ENCODE peak calls at places on chromosomes 3 and 15, in four cellular contexts. One of them, this sample, is unnamed.

GRCh38 chr15:70597056-70597603 is 166.2 kb downstream of the UACA start:
- DNase-seq in ascending aorta: no peak
- DNase-seq in tibial artery: no peak
- DNase-seq in heart right ventricle: no peak
- DNase-seq in this sample: peak; percentile 36

GRCh38 chr3:156535162-156535627 is 19.7 kb downstream of the SSR3 start:
- DNase-seq in ascending aorta: peak; percentile 48
- DNase-seq in tibial artery: peak; percentile 80
- DNase-seq in heart right ventricle: peak; percentile 73
- DNase-seq in this sample: peak; percentile 93

GRCh38 chr15:35603298-35603697 is 57.3 kb upstream of the DPH6 start:
- DNase-seq in ascending aorta: no peak
- DNase-seq in tibial artery: no peak
- DNase-seq in heart right ventricle: no peak
- DNase-seq in this sample: peak; percentile 64

GRCh38 chr3:4314688-4315087 is 11.5 kb downstream of the SETMAR start:
- DNase-seq in ascending aorta: no peak
- DNase-seq in tibial artery: no peak
- DNase-seq in heart right ventricle: no peak
- DNase-seq in this sample: no peak

GRCh38 chr3:182690163-182690562 is 103.1 kb upstream of the ATP11B start:
- DNase-seq in ascending aorta: no peak
- DNase-seq in tibial artery: no peak
- DNase-seq in heart right ventricle: no peak
- DNase-seq in this sample: peak; percentile 32

GRCh38 chr15:78065284-78065872 is 12.1 kb downstream of the TBC1D2B start:
- DNase-seq in ascending aorta: peak; percentile 50
- DNase-seq in tibial artery: peak; percentile 91
- DNase-seq in heart right ventricle: peak; percentile 50
- DNase-seq in this sample: peak; percentile 96

GRCh38 chr3:8445861-8446260 is 55.8 kb upstream of the LMCD1 start:
- DNase-seq in ascending aorta: no peak
- DNase-seq in tibial artery: no peak
- DNase-seq in heart right ventricle: peak; percentile 39
- DNase-seq in this sample: peak; percentile 73

GRCh38 chr15:96047255-96047931 is 283.1 kb upstream of the NR2F2 start:
- DNase-seq in ascending aorta: no peak
- DNase-seq in tibial artery: no peak
- DNase-seq in heart right ventricle: peak; percentile 18
- DNase-seq in this sample: peak; percentile 39

GRCh38 chr3:178059124-178059523 is 477.1 kb upstream of the KCNMB2 start:
- DNase-seq in ascending aorta: no peak
- DNase-seq in tibial artery: no peak
- DNase-seq in heart right ventricle: no peak
- DNase-seq in this sample: no peak

GRCh38 chr3:27923349-27924068 is 201.4 kb upstream of the EOMES start:
- DNase-seq in ascending aorta: no peak
- DNase-seq in tibial artery: no peak
- DNase-seq in heart right ventricle: no peak
- DNase-seq in this sample: no peak

GRCh38 chr3:138796761-138797160 is 38.0 kb downstream of the PIK3CB start:
- DNase-seq in ascending aorta: no peak
- DNase-seq in tibial artery: no peak
- DNase-seq in heart right ventricle: no peak
- DNase-seq in this sample: no peak

GRCh38 chr15:63327648-63328421 is 50.4 kb downstream of the APH1B start:
- DNase-seq in ascending aorta: no peak
- DNase-seq in tibial artery: no peak
- DNase-seq in heart right ventricle: peak; percentile 9
- DNase-seq in this sample: no peak

GRCh38 chr3:15520185-15520584 is 1.3 kb downstream of the COLQ start:
- DNase-seq in ascending aorta: no peak
- DNase-seq in tibial artery: no peak
- DNase-seq in heart right ventricle: peak; percentile 29
- DNase-seq in this sample: no peak

GRCh38 chr3:136464502-136464901 is 214.4 kb downstream of the PCCB start:
- DNase-seq in ascending aorta: no peak
- DNase-seq in tibial artery: no peak
- DNase-seq in heart right ventricle: no peak
- DNase-seq in this sample: peak; percentile 9

GRCh38 chr3:50671331-50671730 is 3.4 kb upstream of the DOCK3 start:
- DNase-seq in ascending aorta: no peak
- DNase-seq in tibial artery: no peak
- DNase-seq in heart right ventricle: no peak
- DNase-seq in this sample: peak; percentile 71

GRCh38 chr3:119664370-119664769 is 4.0 kb upstream of the POPDC2 start:
- DNase-seq in ascending aorta: no peak
- DNase-seq in tibial artery: no peak
- DNase-seq in heart right ventricle: no peak
- DNase-seq in this sample: peak; percentile 31

GRCh38 chr3:177356113-177356512 is 158.8 kb upstream of the TBL1XR1 start:
- DNase-seq in ascending aorta: no peak
- DNase-seq in tibial artery: no peak
- DNase-seq in heart right ventricle: no peak
- DNase-seq in this sample: no peak

GRCh38 chr15:71080705-71081104 is 34.6 kb upstream of the THSD4 start:
- DNase-seq in ascending aorta: no peak
- DNase-seq in tibial artery: no peak
- DNase-seq in heart right ventricle: no peak
- DNase-seq in this sample: peak; percentile 85

GRCh38 chr3:108305484-108306172 is 9.3 kb downstream of the HHLA2 start:
- DNase-seq in ascending aorta: no peak
- DNase-seq in tibial artery: no peak
- DNase-seq in heart right ventricle: no peak
- DNase-seq in this sample: peak; percentile 47

GRCh38 chr3:61936344-61936937 is 375.1 kb downstream of the PTPRG start:
- DNase-seq in ascending aorta: no peak
- DNase-seq in tibial artery: no peak
- DNase-seq in heart right ventricle: no peak
- DNase-seq in this sample: no peak

GRCh38 chr3:120622870-120623718 is 27.0 kb downstream of the NDUFB4 start:
- DNase-seq in ascending aorta: no peak
- DNase-seq in tibial artery: no peak
- DNase-seq in heart right ventricle: no peak
- DNase-seq in this sample: peak; percentile 71

GRCh38 chr15:48871536-48871935 is 6.4 kb upstream of the EID1 start:
- DNase-seq in ascending aorta: no peak
- DNase-seq in tibial artery: no peak
- DNase-seq in heart right ventricle: no peak
- DNase-seq in this sample: no peak

GRCh38 chr3:64677961-64678716 is 9.7 kb downstream of the ADAMTS9 start:
- DNase-seq in ascending aorta: no peak
- DNase-seq in tibial artery: no peak
- DNase-seq in heart right ventricle: no peak
- DNase-seq in this sample: no peak

GRCh38 chr3:66037986-66038369 is 740 bp downstream of the MAGI1 start:
- DNase-seq in ascending aorta: no peak
- DNase-seq in tibial artery: peak; percentile 75
- DNase-seq in heart right ventricle: peak; percentile 17
- DNase-seq in this sample: peak; percentile 38

GRCh38 chr3:18683900-18684299 is 258.8 kb upstream of the SATB1 start:
- DNase-seq in ascending aorta: no peak
- DNase-seq in tibial artery: no peak
- DNase-seq in heart right ventricle: no peak
- DNase-seq in this sample: no peak

GRCh38 chr15:60799885-60800728 is 321.2 kb upstream of the ICE2 start:
- DNase-seq in ascending aorta: no peak
- DNase-seq in tibial artery: no peak
- DNase-seq in heart right ventricle: no peak
- DNase-seq in this sample: no peak

GRCh38 chr3:86225461-86225860 is 765.5 kb downstream of the VGLL3 start:
- DNase-seq in ascending aorta: no peak
- DNase-seq in tibial artery: no peak
- DNase-seq in heart right ventricle: no peak
- DNase-seq in this sample: no peak

GRCh38 chr3:168251371-168251770 is 155.6 kb upstream of the GOLIM4 start:
- DNase-seq in ascending aorta: no peak
- DNase-seq in tibial artery: no peak
- DNase-seq in heart right ventricle: no peak
- DNase-seq in this sample: no peak

GRCh38 chr3:168250415-168250861 is 154.7 kb upstream of the GOLIM4 start:
- DNase-seq in ascending aorta: no peak
- DNase-seq in tibial artery: no peak
- DNase-seq in heart right ventricle: no peak
- DNase-seq in this sample: no peak

GRCh38 chr3:168249048-168249538 is 153.4 kb upstream of the GOLIM4 start:
- DNase-seq in ascending aorta: no peak
- DNase-seq in tibial artery: no peak
- DNase-seq in heart right ventricle: no peak
- DNase-seq in this sample: peak; percentile 8

GRCh38 chr3:168249539-168250414 is 154.1 kb upstream of the GOLIM4 start:
- DNase-seq in ascending aorta: no peak
- DNase-seq in tibial artery: peak; percentile 73
- DNase-seq in heart right ventricle: peak; percentile 51
- DNase-seq in this sample: peak; percentile 74

GRCh38 chr3:168248383-168249047 is 152.8 kb upstream of the GOLIM4 start:
- DNase-seq in ascending aorta: no peak
- DNase-seq in tibial artery: no peak
- DNase-seq in heart right ventricle: no peak
- DNase-seq in this sample: peak; percentile 20
- H3K4me3 ChIP-seq in ascending aorta: peak overlapping the region; percentile 78
- H3K4me3 ChIP-seq in tibial artery: peak overlapping the region; percentile 52
- H3K4me3 ChIP-seq in heart right ventricle: peak overlapping the region; percentile 33
- H3K4me3 ChIP-seq in this sample: peak overlapping the region; percentile 53

GRCh38 chr3:194139085-194139976 is 3.4 kb downstream of the HES1 start:
- DNase-seq in ascending aorta: no peak
- DNase-seq in tibial artery: no peak
- DNase-seq in heart right ventricle: peak; percentile 40
- DNase-seq in this sample: peak; percentile 96
- H3K4me1 ChIP-seq in ascending aorta: peaks cover 36% of the 10 kb centered on the region
- H3K4me1 ChIP-seq in tibial artery: peaks cover 52% of the 10 kb centered on the region
- H3K4me1 ChIP-seq in heart right ventricle: peaks cover 27% of the 10 kb centered on the region
- H3K4me1 ChIP-seq in this sample: peaks cover 58% of the 10 kb centered on the region

GRCh38 chr3:17217588-17217987 is 332.8 kb downstream of the PLCL2 start:
- DNase-seq in ascending aorta: no peak
- DNase-seq in tibial artery: no peak
- DNase-seq in heart right ventricle: no peak
- DNase-seq in this sample: no peak

GRCh38 chr3:17221529-17221928 is 336.8 kb downstream of the PLCL2 start:
- DNase-seq in ascending aorta: no peak
- DNase-seq in tibial artery: no peak
- DNase-seq in heart right ventricle: no peak
- DNase-seq in this sample: no peak

GRCh38 chr3:17218587-17218986 is 333.8 kb downstream of the PLCL2 start:
- DNase-seq in ascending aorta: no peak
- DNase-seq in tibial artery: no peak
- DNase-seq in heart right ventricle: no peak
- DNase-seq in this sample: no peak

GRCh38 chr3:17219593-17219992 is 334.8 kb downstream of the PLCL2 start:
- DNase-seq in ascending aorta: no peak
- DNase-seq in tibial artery: no peak
- DNase-seq in heart right ventricle: no peak
- DNase-seq in this sample: no peak
- H3K4me3 ChIP-seq in ascending aorta: no peak overlapping the region
- H3K4me3 ChIP-seq in tibial artery: no peak overlapping the region
- H3K4me3 ChIP-seq in heart right ventricle: no peak overlapping the region
- H3K4me3 ChIP-seq in this sample: no peak overlapping the region

GRCh38 chr3:55162031-55162784 is 234.3 kb upstream of the LRTM1 start:
- DNase-seq in ascending aorta: no peak
- DNase-seq in tibial artery: no peak
- DNase-seq in heart right ventricle: no peak
- DNase-seq in this sample: peak; percentile 9
- H3K4me1 ChIP-seq in ascending aorta: no peaks in the 10 kb centered on the region
- H3K4me1 ChIP-seq in tibial artery: peaks cover 6% of the 10 kb centered on the region
- H3K4me1 ChIP-seq in heart right ventricle: no peaks in the 10 kb centered on the region
- H3K4me1 ChIP-seq in this sample: no peaks in the 10 kb centered on the region

GRCh38 chr15:69280783-69281182 is 17.9 kb upstream of the PAQR5 start:
- DNase-seq in ascending aorta: no peak
- DNase-seq in tibial artery: no peak
- DNase-seq in heart right ventricle: no peak
- DNase-seq in this sample: no peak

GRCh38 chr15:69275933-69276565 is 22.7 kb upstream of the PAQR5 start:
- DNase-seq in ascending aorta: no peak
- DNase-seq in tibial artery: no peak
- DNase-seq in heart right ventricle: no peak
- DNase-seq in this sample: no peak

GRCh38 chr15:69277316-69277715 is 21.4 kb upstream of the PAQR5 start:
- DNase-seq in ascending aorta: no peak
- DNase-seq in tibial artery: no peak
- DNase-seq in heart right ventricle: no peak
- DNase-seq in this sample: no peak

GRCh38 chr15:69282128-69282743 is 16.5 kb upstream of the PAQR5 start:
- DNase-seq in ascending aorta: no peak
- DNase-seq in tibial artery: no peak
- DNase-seq in heart right ventricle: no peak
- DNase-seq in this sample: no peak

GRCh38 chr15:69279636-69280035 is 19.1 kb upstream of the PAQR5 start:
- DNase-seq in ascending aorta: no peak
- DNase-seq in tibial artery: no peak
- DNase-seq in heart right ventricle: no peak
- DNase-seq in this sample: no peak
- H3K4me3 ChIP-seq in ascending aorta: no peak overlapping the region
- H3K4me3 ChIP-seq in tibial artery: no peak overlapping the region
- H3K4me3 ChIP-seq in heart right ventricle: no peak overlapping the region
- H3K4me3 ChIP-seq in this sample: no peak overlapping the region

GRCh38 chr15:29334544-29334943 is 64.9 kb upstream of the NSMCE3 start:
- DNase-seq in ascending aorta: no peak
- DNase-seq in tibial artery: no peak
- DNase-seq in heart right ventricle: no peak
- DNase-seq in this sample: no peak
- H3K4me1 ChIP-seq in ascending aorta: no peaks in the 10 kb centered on the region
- H3K4me1 ChIP-seq in tibial artery: no peaks in the 10 kb centered on the region
- H3K4me1 ChIP-seq in heart right ventricle: no peaks in the 10 kb centered on the region
- H3K4me1 ChIP-seq in this sample: no peaks in the 10 kb centered on the region

GRCh38 chr3:123511084-123511483 is 62.2 kb upstream of the ADCY5 start:
- DNase-seq in ascending aorta: no peak
- DNase-seq in tibial artery: no peak
- DNase-seq in heart right ventricle: no peak
- DNase-seq in this sample: no peak
- H3K4me3 ChIP-seq in ascending aorta: no peak overlapping the region
- H3K4me3 ChIP-seq in tibial artery: no peak overlapping the region
- H3K4me3 ChIP-seq in heart right ventricle: no peak overlapping the region
- H3K4me3 ChIP-seq in this sample: no peak overlapping the region

DNA sequence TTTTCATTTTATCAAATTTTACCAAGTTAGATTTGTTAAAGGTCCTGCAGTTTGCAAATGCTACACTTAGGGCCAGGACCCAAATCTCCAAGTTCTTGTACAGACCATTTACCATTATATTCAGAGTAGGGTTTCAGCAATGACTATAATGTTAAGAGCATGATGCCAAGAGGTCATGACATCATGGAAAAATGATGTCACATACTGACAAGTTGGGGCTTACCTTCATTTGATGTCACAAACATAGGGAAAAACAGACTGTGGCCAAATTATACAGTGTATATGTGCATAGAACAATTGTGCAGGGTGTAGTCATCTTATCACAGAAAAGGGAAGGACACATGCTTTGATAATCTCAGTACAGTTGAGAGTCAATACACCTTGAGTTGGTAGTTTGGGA is 10.1 kb upstream of the THRB start:
- DNase-seq in ascending aorta: no peak
- DNase-seq in tibial artery: no peak
- DNase-seq in heart right ventricle: no peak
- DNase-seq in this sample: no peak
- H3K4me1 ChIP-seq in ascending aorta: peaks cover 12% of the 10 kb centered on the region
- H3K4me1 ChIP-seq in tibial artery: peaks cover 16% of the 10 kb centered on the region
- H3K4me1 ChIP-seq in heart right ventricle: no peaks in the 10 kb centered on the region
- H3K4me1 ChIP-seq in this sample: peaks cover 26% of the 10 kb centered on the region